ENCODE peak calls at places on chromosome 2, in four cellular contexts. One of them, this sample, is unnamed.

GRCh38 chr2:111946294-111947114 is 48.1 kb downstream of the MERTK start:
- DNase-seq in cardiac muscle cell: peak; percentile 93
- DNase-seq in HT1080: peak; percentile 87
- DNase-seq in activated T-cell treated with anti-CD3 and anti-CD28 coated beads for 1 hour: no peak
- DNase-seq in this sample: no peak

GRCh38 chr2:80001704-80002103 is 302.8 kb downstream of the LRRTM1 start:
- DNase-seq in cardiac muscle cell: peak; percentile 0
- DNase-seq in HT1080: no peak
- DNase-seq in activated T-cell treated with anti-CD3 and anti-CD28 coated beads for 1 hour: no peak
- DNase-seq in this sample: no peak

GRCh38 chr2:191171291-191171690 is 20.5 kb upstream of the STAT4 start:
- DNase-seq in cardiac muscle cell: no peak
- DNase-seq in HT1080: no peak
- DNase-seq in activated T-cell treated with anti-CD3 and anti-CD28 coated beads for 1 hour: no peak
- DNase-seq in this sample: no peak

GRCh38 chr2:6196461-6196860 is 504.3 kb downstream of the SOX11 start:
- DNase-seq in cardiac muscle cell: no peak
- DNase-seq in HT1080: no peak
- DNase-seq in activated T-cell treated with anti-CD3 and anti-CD28 coated beads for 1 hour: no peak
- DNase-seq in this sample: no peak

GRCh38 chr2:94879982-94880377 is 8.8 kb downstream of the TEKT4 start:
- DNase-seq in cardiac muscle cell: no peak
- DNase-seq in HT1080: no peak
- DNase-seq in activated T-cell treated with anti-CD3 and anti-CD28 coated beads for 1 hour: no peak
- DNase-seq in this sample: no peak

GRCh38 chr2:5740853-5741252 is 48.7 kb downstream of the SOX11 start:
- DNase-seq in cardiac muscle cell: no peak
- DNase-seq in HT1080: no peak
- DNase-seq in activated T-cell treated with anti-CD3 and anti-CD28 coated beads for 1 hour: no peak
- DNase-seq in this sample: no peak

GRCh38 chr2:122683018-122683417 is 927.6 kb downstream of the TSN start:
- DNase-seq in cardiac muscle cell: no peak
- DNase-seq in HT1080: peak; percentile 78
- DNase-seq in activated T-cell treated with anti-CD3 and anti-CD28 coated beads for 1 hour: no peak
- DNase-seq in this sample: no peak

GRCh38 chr2:79162132-79162531 is 2.6 kb upstream of the REG3A start:
- DNase-seq in cardiac muscle cell: no peak
- DNase-seq in HT1080: no peak
- DNase-seq in activated T-cell treated with anti-CD3 and anti-CD28 coated beads for 1 hour: no peak
- DNase-seq in this sample: no peak

GRCh38 chr2:60213865-60214657 is 339.4 kb downstream of the BCL11A start:
- DNase-seq in cardiac muscle cell: peak; percentile 29
- DNase-seq in HT1080: no peak
- DNase-seq in activated T-cell treated with anti-CD3 and anti-CD28 coated beads for 1 hour: no peak
- DNase-seq in this sample: no peak

GRCh38 chr2:133484783-133485182 is 83.5 kb downstream of the NCKAP5 start:
- DNase-seq in cardiac muscle cell: no peak
- DNase-seq in HT1080: no peak
- DNase-seq in activated T-cell treated with anti-CD3 and anti-CD28 coated beads for 1 hour: no peak
- DNase-seq in this sample: no peak

GRCh38 chr2:39870871-39871270 is 91.8 kb upstream of the THUMPD2 start:
- DNase-seq in cardiac muscle cell: no peak
- DNase-seq in HT1080: no peak
- DNase-seq in activated T-cell treated with anti-CD3 and anti-CD28 coated beads for 1 hour: no peak
- DNase-seq in this sample: no peak

GRCh38 chr2:231321556-231322334 is 73.8 kb upstream of the B3GNT7 start:
- DNase-seq in cardiac muscle cell: no peak
- DNase-seq in HT1080: no peak
- DNase-seq in activated T-cell treated with anti-CD3 and anti-CD28 coated beads for 1 hour: no peak
- DNase-seq in this sample: no peak

GRCh38 chr2:149601141-149601796 is 13.7 kb upstream of the MMADHC start:
- DNase-seq in cardiac muscle cell: peak; percentile 67
- DNase-seq in HT1080: peak; percentile 74
- DNase-seq in activated T-cell treated with anti-CD3 and anti-CD28 coated beads for 1 hour: no peak
- DNase-seq in this sample: no peak

GRCh38 chr2:213679894-213680293 is 395.6 kb downstream of the SPAG16 start:
- DNase-seq in cardiac muscle cell: no peak
- DNase-seq in HT1080: no peak
- DNase-seq in activated T-cell treated with anti-CD3 and anti-CD28 coated beads for 1 hour: no peak
- DNase-seq in this sample: no peak

GRCh38 chr2:109065335-109065734 is 63.7 kb upstream of the SH3RF3 start:
- DNase-seq in cardiac muscle cell: no peak
- DNase-seq in HT1080: no peak
- DNase-seq in activated T-cell treated with anti-CD3 and anti-CD28 coated beads for 1 hour: no peak
- DNase-seq in this sample: no peak

GRCh38 chr2:153986488-153987229 is 114.9 kb downstream of the GALNT13 start:
- DNase-seq in cardiac muscle cell: no peak
- DNase-seq in HT1080: peak; percentile 76
- DNase-seq in activated T-cell treated with anti-CD3 and anti-CD28 coated beads for 1 hour: no peak
- DNase-seq in this sample: no peak

GRCh38 chr2:170747921-170748320 is 22.3 kb upstream of the ERICH2 start:
- DNase-seq in cardiac muscle cell: peak; percentile 68
- DNase-seq in HT1080: peak; percentile 82
- DNase-seq in activated T-cell treated with anti-CD3 and anti-CD28 coated beads for 1 hour: no peak
- DNase-seq in this sample: no peak

GRCh38 chr2:8488001-8488738 is 193.7 kb upstream of the ID2 start:
- DNase-seq in cardiac muscle cell: peak; percentile 29
- DNase-seq in HT1080: no peak
- DNase-seq in activated T-cell treated with anti-CD3 and anti-CD28 coated beads for 1 hour: peak; percentile 25
- DNase-seq in this sample: no peak

GRCh38 chr2:191636235-191636543 is 41.7 kb upstream of the NABP1 start:
- DNase-seq in cardiac muscle cell: peak; percentile 65
- DNase-seq in HT1080: peak; percentile 89
- DNase-seq in activated T-cell treated with anti-CD3 and anti-CD28 coated beads for 1 hour: no peak
- DNase-seq in this sample: no peak

GRCh38 chr2:102238039-102238756 is 51.4 kb downstream of the IL1RL2 start:
- DNase-seq in cardiac muscle cell: peak; percentile 82
- DNase-seq in HT1080: peak; percentile 46
- DNase-seq in activated T-cell treated with anti-CD3 and anti-CD28 coated beads for 1 hour: no peak
- DNase-seq in this sample: no peak

GRCh38 chr2:81901017-81901416 is 1596.5 kb upstream of the LRRTM1 start:
- DNase-seq in cardiac muscle cell: peak; percentile 5
- DNase-seq in HT1080: no peak
- DNase-seq in activated T-cell treated with anti-CD3 and anti-CD28 coated beads for 1 hour: no peak
- DNase-seq in this sample: no peak

GRCh38 chr2:99337931-99338580 is 867 bp downstream of the EIF5B start:
- DNase-seq in cardiac muscle cell: peak; percentile 10
- DNase-seq in HT1080: peak; percentile 15
- DNase-seq in activated T-cell treated with anti-CD3 and anti-CD28 coated beads for 1 hour: no peak
- DNase-seq in this sample: no peak

GRCh38 chr2:4556136-4556535 is 852.8 kb downstream of the DCDC2C start:
- DNase-seq in cardiac muscle cell: no peak
- DNase-seq in HT1080: peak; percentile 77
- DNase-seq in activated T-cell treated with anti-CD3 and anti-CD28 coated beads for 1 hour: no peak
- DNase-seq in this sample: no peak

GRCh38 chr2:72415256-72415655 is 267.6 kb upstream of the CYP26B1 start:
- DNase-seq in cardiac muscle cell: peak; percentile 21
- DNase-seq in HT1080: peak; percentile 45
- DNase-seq in activated T-cell treated with anti-CD3 and anti-CD28 coated beads for 1 hour: no peak
- DNase-seq in this sample: no peak

GRCh38 chr2:108615480-108616090 is 81.3 kb downstream of the LIMS1 start:
- DNase-seq in cardiac muscle cell: no peak
- DNase-seq in HT1080: no peak
- DNase-seq in activated T-cell treated with anti-CD3 and anti-CD28 coated beads for 1 hour: no peak
- DNase-seq in this sample: no peak

GRCh38 chr2:127560929-127561275 is 25.4 kb downstream of the MYO7B start:
- DNase-seq in cardiac muscle cell: no peak
- DNase-seq in HT1080: no peak
- DNase-seq in activated T-cell treated with anti-CD3 and anti-CD28 coated beads for 1 hour: no peak
- DNase-seq in this sample: no peak